ENCODE peak calls at places on chromosomes 16 and 17, in eight cellular contexts. T, R, C, L, A, J, X and W are unnamed samples.
A peak's percentile ranks its signal among the peaks of the same experiment; 100 is the strongest.

GRCh38 chr16:16017812-16018211 is 68.4 kb downstream of the ABCC1 start:
- DNase-seq in T (no peak), R (no peak), C (peak; percentile 32), L (no peak), A (no peak), J (no peak), X (no peak), W (no peak)

GRCh38 chr17:76726766-76727718 is at the start of gene METTL23:
- DNase-seq in T (peak; percentile 69), R (peak; percentile 84), C (peak; percentile 66), L (peak; percentile 53), A (no peak), J (peak; percentile 53), X (peak; percentile 84), W (peak; percentile 96)

GRCh38 chr17:39671651-39672521 is 3.6 kb downstream of the PNMT start:
- DNase-seq in T (peak; percentile 39), R (peak; percentile 67), C (peak; percentile 25), L (no peak), A (peak; percentile 4), J (no peak), X (no peak), W (peak; percentile 52)

GRCh38 chr16:51107742-51108141 is 43.3 kb downstream of the SALL1 start:
- DNase-seq in T (no peak), R (no peak), C (no peak), L (no peak), A (no peak), J (no peak), X (no peak), W (no peak)

GRCh38 chr16:50372611-50373344 is 4.0 kb upstream of the BRD7 start:
- DNase-seq in T (no peak), R (peak; percentile 54), C (no peak), L (no peak), A (no peak), J (no peak), X (no peak), W (no peak)

GRCh38 chr16:50025544-50025931 is 513 bp downstream of the CNEP1R1 start:
- DNase-seq in T (peak; percentile 17), R (no peak), C (peak; percentile 16), L (no peak), A (peak; percentile 5), J (peak; percentile 2), X (no peak), W (peak; percentile 36)

GRCh38 chr16:72783716-72784320 is 264.1 kb downstream of the ZFHX3 start:
- DNase-seq in T (no peak), R (no peak), C (peak; percentile 72), L (no peak), A (peak; percentile 9), J (no peak), X (no peak), W (no peak)

GRCh38 chr17:64084086-64084939 is 45.6 kb downstream of the ERN1 start:
- DNase-seq in T (peak; percentile 73), R (no peak), C (peak; percentile 56), L (no peak), A (peak; percentile 43), J (no peak), X (no peak), W (no peak)

GRCh38 chr16:19879241-19879792 is 5.3 kb downstream of the GPRC5B start:
- DNase-seq in T (no peak), R (no peak), C (peak; percentile 84), L (no peak), A (peak; percentile 11), J (no peak), X (no peak), W (no peak)

GRCh38 chr16:54928016-54928356 is 2.7 kb upstream of the IRX5 start:
- DNase-seq in T (peak; percentile 46), R (peak; percentile 32), C (peak; percentile 34), L (no peak), A (no peak), J (no peak), X (no peak), W (peak; percentile 54)

GRCh38 chr16:71933913-71934696 is 38.8 kb downstream of the IST1 start:
- DNase-seq in T (peak; percentile 8), R (no peak), C (peak; percentile 61), L (no peak), A (peak; percentile 49), J (no peak), X (no peak), W (no peak)

GRCh38 chr17:81387235-81388060 is 7.8 kb upstream of the BAHCC1 start:
- DNase-seq in T (peak; percentile 27), R (no peak), C (peak; percentile 56), L (no peak), A (no peak), J (peak; percentile 32), X (peak; percentile 73), W (no peak)

GRCh38 chr17:13725286-13725990 is 123.7 kb upstream of the HS3ST3A1 start:
- DNase-seq in T (peak; percentile 49), R (no peak), C (peak; percentile 70), L (no peak), A (no peak), J (no peak), X (no peak), W (no peak)

GRCh38 chr16:57462978-57463362 is 491 bp downstream of the POLR2C start:
- DNase-seq in T (no peak), R (no peak), C (peak; percentile 11), L (no peak), A (no peak), J (no peak), X (no peak), W (no peak)

GRCh38 chr17:60749708-60750107 is 72.1 kb downstream of the BCAS3 start:
- DNase-seq in T (no peak), R (no peak), C (no peak), L (no peak), A (no peak), J (no peak), X (no peak), W (no peak)

GRCh38 chr16:27703121-27703520 is 153.2 kb downstream of the KATNIP start:
- DNase-seq in T (no peak), R (no peak), C (no peak), L (no peak), A (no peak), J (no peak), X (no peak), W (no peak)

GRCh38 chr16:77433146-77433545 is 1.7 kb downstream of the ADAMTS18 start:
- DNase-seq in T (no peak), R (no peak), C (no peak), L (no peak), A (no peak), J (no peak), X (no peak), W (no peak)

GRCh38 chr16:11708421-11708820 is 34.2 kb downstream of the TXNDC11 start:
- DNase-seq in T (no peak), R (no peak), C (peak; percentile 56), L (no peak), A (no peak), J (no peak), X (no peak), W (no peak)

GRCh38 chr17:7858487-7858832 is 657 bp downstream of the CYB5D1 start:
- DNase-seq in T (peak; percentile 56), R (no peak), C (peak; percentile 57), L (peak; percentile 41), A (no peak), J (no peak), X (peak; percentile 47), W (peak; percentile 83)

GRCh38 chr16:11539635-11540034 is 47.1 kb downstream of the LITAF start:
- DNase-seq in T (peak; percentile 10), R (no peak), C (no peak), L (no peak), A (no peak), J (no peak), X (no peak), W (no peak)

GRCh38 chr16:4675864-4676786 is 17.2 kb upstream of the NUDT16L1 start:
- DNase-seq in T (no peak), R (no peak), C (no peak), L (no peak), A (no peak), J (no peak), X (peak; percentile 73), W (no peak)

GRCh38 chr16:81866820-81867440 is 87.8 kb downstream of the PLCG2 start:
- DNase-seq in T (no peak), R (peak; percentile 6), C (no peak), L (no peak), A (no peak), J (no peak), X (no peak), W (no peak)

GRCh38 chr17:81339180-81339501 is 44.0 kb upstream of the SLC38A10 start:
- DNase-seq in T (no peak), R (no peak), C (no peak), L (no peak), A (no peak), J (no peak), X (no peak), W (no peak)

GRCh38 chr16:23678430-23679273 is at the start of gene PLK1:
- DNase-seq in T (peak; percentile 94), R (peak; percentile 51), C (peak; percentile 81), L (peak; percentile 88), A (peak; percentile 40), J (peak; percentile 58), X (peak; percentile 86), W (peak; percentile 88)

GRCh38 chr17:65868881-65869280 is 307.4 kb upstream of the AXIN2 start:
- DNase-seq in T (no peak), R (no peak), C (no peak), L (no peak), A (no peak), J (no peak), X (no peak), W (no peak)

GRCh38 chr16:85555549-85556455 is 57.3 kb upstream of the GSE1 start:
- DNase-seq in T (peak; percentile 48), R (no peak), C (no peak), L (peak; percentile 23), A (no peak), J (no peak), X (peak; percentile 39), W (peak; percentile 50)

GRCh38 chr17:73105448-73105847 is 13.0 kb upstream of the SLC39A11 start:
- DNase-seq in T (no peak), R (no peak), C (no peak), L (no peak), A (no peak), J (no peak), X (no peak), W (no peak)

GRCh38 chr16:88759245-88759975 is 25.6 kb downstream of the PIEZO1 start:
- DNase-seq in T (no peak), R (no peak), C (peak; percentile 28), L (no peak), A (no peak), J (no peak), X (no peak), W (no peak)

GRCh38 chr17:83061586-83061985 is 17.8 kb upstream of the METRNL start:
- DNase-seq in T (no peak), R (no peak), C (no peak), L (no peak), A (no peak), J (no peak), X (no peak), W (no peak)

GRCh38 chr17:49690256-49690655 is 12.4 kb upstream of the SPOP start:
- DNase-seq in T (no peak), R (no peak), C (no peak), L (no peak), A (no peak), J (no peak), X (no peak), W (no peak)

GRCh38 chr17:78961571-78961970 is 18.2 kb downstream of the LGALS3BP start:
- DNase-seq in T (no peak), R (no peak), C (no peak), L (no peak), A (no peak), J (no peak), X (no peak), W (no peak)

GRCh38 chr16:10087151-10087550 is 95.1 kb downstream of the GRIN2A start:
- DNase-seq in T (no peak), R (no peak), C (no peak), L (no peak), A (no peak), J (no peak), X (no peak), W (no peak)

GRCh38 chr17:50183439-50184001 is 17.7 kb downstream of the SGCA start:
- DNase-seq in T (no peak), R (no peak), C (peak; percentile 67), L (peak; percentile 93), A (no peak), J (no peak), X (no peak), W (peak; percentile 32)

GRCh38 chr16:3691778-3692177 is 25.5 kb downstream of the TRAP1 start:
- DNase-seq in T (no peak), R (no peak), C (no peak), L (no peak), A (no peak), J (no peak), X (no peak), W (no peak)